ENCODE peak calls at places on chromosomes 13 and 19, in six cellular contexts. M is GM04503, V is amygdala, O is kidney epithelial cell, P is heart right ventricle, Z is T-cell. K is an unnamed sample.
A peak's percentile ranks its signal among the peaks of the same experiment; 100 is the strongest.

GRCh38 chr13:98461525-98462240 is 115.2 kb downstream of the STK24 start:
- DNase-seq in M (no peak), V (no peak), O (no peak), P (no peak), Z (no peak), K (no peak)

GRCh38 chr19:13022111-13022858 is 27.0 kb downstream of the NFIX start:
- DNase-seq in M (no peak), V (peak; percentile 67), O (no peak), P (peak; percentile 60), Z (no peak), K (no peak)

GRCh38 chr13:32940601-32941000 is 75.6 kb upstream of the KL start:
- DNase-seq in M (no peak), V (peak; percentile 20), O (no peak), P (peak; percentile 46), Z (no peak), K (no peak)

GRCh38 chr19:48650974-48651681 is 5.1 kb upstream of the CA11 start:
- DNase-seq in M (no peak), V (no peak), O (no peak), P (no peak), Z (no peak), K (no peak)

GRCh38 chr19:17043744-17044143 is 17.1 kb upstream of the CPAMD8 start:
- DNase-seq in M (no peak), V (no peak), O (no peak), P (no peak), Z (no peak), K (no peak)

GRCh38 chr13:39095500-39095899 is 57.2 kb downstream of the NHLRC3 start:
- DNase-seq in M (no peak), V (no peak), O (no peak), P (no peak), Z (no peak), K (no peak)

GRCh38 chr19:34124828-34125227 is 47.5 kb upstream of the LSM14A start:
- DNase-seq in M (no peak), V (no peak), O (no peak), P (no peak), Z (no peak), K (no peak)

GRCh38 chr13:98577823-98578285 is 947 bp upstream of the STK24 start:
- DNase-seq in M (no peak), V (no peak), O (no peak), P (no peak), Z (no peak), K (no peak)

GRCh38 chr13:22162889-22163288 is 492.0 kb downstream of the FGF9 start:
- DNase-seq in M (no peak), V (no peak), O (no peak), P (no peak), Z (no peak), K (no peak)

K was measured in activated T-helper 2 cell treated with anti-CD3 and anti-CD28 coated beads, Interferon-gamma antibody, Interleukin-2, Interleukin-4, amounts not matched to agents 10 μg/mL and 5 μg/mL and 100 μg/mL, durations not matched to agents 14 hours and 24 hours and 36 hours.